ENCODE peak calls at places on chromosomes 3 and 15, in five cellular contexts. B is IMR-90, R is cardiac muscle cell, Y is uterus, P is esophagus muscularis mucosa. F is an unnamed sample.

GRCh38 chr15:63500265-63501250 is 3.8 kb upstream of the USP3 start:
- DNase-seq in B (no peak), R (no peak), Y (no peak), P (no peak), F (no peak)

GRCh38 chr15:100601158-100601557 is 826 bp downstream of the LINS1 start:
- DNase-seq in B (no peak), R (peak), Y (no peak), P (no peak), F (no peak)

GRCh38 chr3:52194541-52195296 is 3.2 kb upstream of the ALAS1 start:
- DNase-seq in B (peak), R (peak), Y (peak), P (no peak), F (no peak)

GRCh38 chr3:141303481-141304223 is 64.7 kb upstream of the ZBTB38 start:
- DNase-seq in B (peak), R (peak), Y (no peak), P (no peak), F (peak)

GRCh38 chr3:177396707-177397106 is 199.4 kb upstream of the TBL1XR1 start:
- DNase-seq in B (no peak), R (no peak), Y (no peak), P (no peak), F (no peak)

GRCh38 chr3:122678496-122678895 is 2.1 kb upstream of the PARP14 start:
- DNase-seq in B (no peak), R (no peak), Y (no peak), P (no peak), F (no peak)

GRCh38 chr3:157786618-157787017 is 283.4 kb upstream of the VEPH1 start:
- DNase-seq in B (peak), R (no peak), Y (no peak), P (no peak), F (no peak)

GRCh38 chr15:101012326-101013040 is 93.3 kb downstream of the LRRK1 start:
- DNase-seq in B (no peak), R (no peak), Y (no peak), P (peak), F (peak)

GRCh38 chr3:48595526-48596121 is 495 bp upstream of the COL7A1 start:
- DNase-seq in B (peak), R (no peak), Y (peak), P (no peak), F (peak)

GRCh38 chr15:29942144-29942543 is 119.9 kb upstream of the TJP1 start:
- DNase-seq in B (no peak), R (peak), Y (no peak), P (no peak), F (no peak)

GRCh38 chr3:136576279-136577009 is 175.7 kb downstream of the STAG1 start:
- DNase-seq in B (no peak), R (no peak), Y (no peak), P (no peak), F (no peak)

GRCh38 chr3:135141092-135141491 is 346.0 kb downstream of the EPHB1 start:
- DNase-seq in B (no peak), R (no peak), Y (no peak), P (no peak), F (no peak)

GRCh38 chr3:52339612-52340011 is 23.5 kb downstream of the DNAH1 start:
- DNase-seq in B (peak), R (peak), Y (no peak), P (no peak), F (no peak)

GRCh38 chr3:126760541-126760940 is 56.5 kb downstream of the CHCHD6 start:
- DNase-seq in B (no peak), R (no peak), Y (no peak), P (no peak), F (no peak)

GRCh38 chr3:126753191-126754160 is 49.4 kb downstream of the CHCHD6 start:
- DNase-seq in B (peak), R (no peak), Y (no peak), P (no peak), F (peak)

GRCh38 chr3:126758882-126759281 is 54.8 kb downstream of the CHCHD6 start:
- DNase-seq in B (no peak), R (no peak), Y (no peak), P (no peak), F (no peak)

GRCh38 chr3:126755866-126756265 is 51.8 kb downstream of the CHCHD6 start:
- DNase-seq in B (no peak), R (no peak), Y (no peak), P (no peak), F (peak)

DNA sequence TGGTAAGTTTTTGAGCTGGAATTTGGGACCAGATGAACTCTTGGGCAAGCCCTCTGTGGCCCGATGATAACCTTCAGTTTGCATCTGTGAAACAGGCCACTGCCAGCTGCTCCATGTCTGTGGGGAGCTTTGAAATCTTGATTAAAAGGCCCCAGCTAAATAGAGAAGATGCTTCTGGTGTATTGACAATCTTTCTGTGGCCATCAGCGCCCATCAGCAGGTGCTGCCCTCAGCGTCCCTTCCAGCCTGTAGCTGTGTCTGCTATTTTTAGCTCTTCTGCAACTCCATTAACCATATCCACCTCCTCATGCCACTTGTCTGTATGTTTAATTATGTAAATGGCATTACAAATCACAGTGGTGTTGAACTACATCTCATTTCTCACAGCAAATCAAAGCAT is 54.0 kb downstream of the CHCHD6 start:
- DNase-seq in B (no peak), R (no peak), Y (no peak), P (no peak), F (no peak)
- H3K4me3 ChIP-seq in B (no peak), R (no peak), Y (no peak), P (no peak), F (no peak)

GRCh38 chr3:178618197-178618596 is 82.0 kb downstream of the KCNMB2 start:
- DNase-seq in B (peak), R (no peak), Y (no peak), P (no peak), F (no peak)

GRCh38 chr3:178623666-178624255 is 87.5 kb downstream of the KCNMB2 start:
- DNase-seq in B (no peak), R (no peak), Y (no peak), P (no peak), F (no peak)

GRCh38 chr3:178618907-178619306 is 82.7 kb downstream of the KCNMB2 start:
- DNase-seq in B (no peak), R (no peak), Y (no peak), P (no peak), F (no peak)
- H3K4me3 ChIP-seq in B (no peak), R (no peak), Y (no peak), P (no peak), F (no peak)

GRCh38 chr3:29284578-29284977 is 3.7 kb downstream of the RBMS3 start:
- DNase-seq in B (peak), R (no peak), Y (no peak), P (no peak), F (no peak)
- H3K4me3 ChIP-seq in B (no peak), R (peak), Y (peak), P (peak), F (no peak)

DNA sequence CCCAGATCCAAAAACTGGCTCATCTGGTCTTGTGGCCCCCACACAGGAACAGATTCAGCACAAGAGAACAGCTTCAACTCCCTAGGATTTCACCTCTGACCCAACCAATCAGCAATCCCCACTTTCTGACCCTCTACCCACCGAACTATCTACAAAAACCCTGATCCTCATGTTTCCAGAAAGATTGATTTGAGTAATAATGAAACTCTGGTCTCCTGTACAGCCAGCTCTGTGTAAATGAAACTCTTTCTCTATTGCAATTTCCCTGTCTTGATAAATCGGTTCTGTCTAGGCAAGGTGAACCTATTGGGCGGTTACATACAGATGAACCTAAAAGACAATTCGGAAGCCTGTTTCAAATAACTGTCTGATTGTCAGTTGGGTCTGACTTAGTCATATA is 847.6 kb upstream of the ALCAM start:
- DNase-seq in B (no peak), R (no peak), Y (no peak), P (no peak), F (no peak)
- H3K4me3 ChIP-seq in B (no peak), R (no peak), Y (no peak), P (no peak), F (no peak)

DNA sequence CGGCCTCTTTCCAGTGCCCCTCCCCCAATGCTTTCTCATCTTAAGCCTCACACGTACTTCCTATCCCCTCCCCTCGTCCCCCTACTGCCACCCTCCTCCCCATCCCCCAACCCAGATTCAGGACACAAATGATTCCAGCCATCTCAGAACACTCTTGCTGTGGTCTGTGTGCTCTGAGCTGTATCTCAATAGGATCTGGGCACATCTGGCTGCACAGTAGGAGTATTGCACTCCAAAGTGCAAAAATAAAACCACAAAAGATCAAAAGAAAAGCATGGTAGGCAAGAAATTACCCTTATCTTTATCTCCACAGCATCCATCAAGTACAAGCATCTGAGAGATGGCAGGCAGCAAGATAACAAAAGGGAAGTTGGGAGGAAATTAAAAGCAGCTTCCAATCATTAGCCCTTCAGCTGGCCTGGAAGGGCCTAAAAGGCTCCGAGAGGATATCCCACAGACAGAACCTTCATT is 352.6 kb upstream of the SEMA6D start:
- DNase-seq in B (no peak), R (no peak), Y (no peak), P (no peak), F (no peak)
- H3K4me3 ChIP-seq in B (no peak), R (no peak), Y (no peak), P (no peak), F (no peak)

F was measured in lower leg skin.